ENCODE peak calls at places on chromosomes 7 and 10, in five cellular contexts. S, P, H, R and W are unnamed samples.

GRCh38 chr10:61284222-61284890 is 168.8 kb downstream of the TMEM26 start:
- ATAC-seq in P (no peak), H (peak; percentile 82), R (peak; percentile 23), S (peak; percentile 75), W (peak; percentile 26)

GRCh38 chr7:91128574-91129348 is 135.5 kb upstream of the FZD1 start:
- ATAC-seq in H (no peak), S (no peak), P (no peak), R (no peak), W (no peak)

GRCh38 chr7:133497061-133497460 is 244.2 kb downstream of the EXOC4 start:
- ATAC-seq in S (no peak), H (no peak), R (no peak), P (no peak), W (no peak)

GRCh38 chr10:124560377-124560776 is 98.8 kb downstream of the LHPP start:
- ATAC-seq in R (no peak), H (peak; percentile 50), S (no peak), P (no peak), W (peak; percentile 93)

GRCh38 chr10:65611592-65611991 is 1314.2 kb upstream of the LRRTM3 start:
- ATAC-seq in R (no peak), P (no peak), H (no peak), S (no peak), W (no peak)

GRCh38 chr10:132940791-132941465 is 1.4 kb downstream of the CFAP46 start:
- ATAC-seq in P (peak; percentile 14), H (no peak), S (no peak), R (no peak), W (no peak)

GRCh38 chr10:103147645-103148044 is 45.4 kb downstream of the NT5C2 start:
- ATAC-seq in P (no peak), H (no peak), S (no peak), R (no peak), W (no peak)

GRCh38 chr7:30744075-30744417 is 7.9 kb upstream of the INMT start:
- ATAC-seq in R (no peak), S (no peak), P (no peak), H (no peak), W (no peak)

GRCh38 chr7:47277321-47277781 is 304.6 kb downstream of the TNS3 start:
- ATAC-seq in R (no peak), P (no peak), H (no peak), S (no peak), W (no peak)

GRCh38 chr7:47281161-47281560 is 300.8 kb downstream of the TNS3 start:
- ATAC-seq in R (no peak), P (no peak), S (no peak), H (no peak), W (no peak)

GRCh38 chr7:47273974-47274766 is 307.7 kb downstream of the TNS3 start:
- ATAC-seq in P (no peak), H (no peak), S (no peak), R (peak; percentile 43), W (no peak)

GRCh38 chr7:47280114-47280513 is 301.8 kb downstream of the TNS3 start:
- ATAC-seq in P (no peak), R (no peak), H (no peak), S (no peak), W (no peak)

DNA sequence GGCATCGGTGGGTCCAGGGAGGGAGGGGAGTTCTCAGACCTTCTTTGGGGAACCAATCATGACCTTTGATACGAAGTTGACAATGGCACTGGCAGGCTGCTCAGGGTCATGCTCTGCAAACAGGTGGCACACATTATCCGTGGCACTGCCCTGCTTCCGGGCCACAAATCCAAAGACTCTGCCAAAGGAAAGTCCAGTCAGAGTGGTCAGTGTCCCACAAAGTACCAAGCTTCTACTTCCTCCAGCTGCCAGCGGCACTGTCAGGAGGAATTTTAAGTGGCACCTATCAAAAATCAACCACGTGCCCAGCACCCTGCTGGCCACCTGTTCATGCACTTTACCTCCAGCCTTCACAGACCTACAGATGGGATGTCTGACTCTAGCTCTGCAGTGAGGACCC is 303.9 kb downstream of the TNS3 start:
- ATAC-seq in P (no peak), S (no peak), R (no peak), H (no peak), W (no peak)
- H3K36me3 ChIP-seq in P (no peaks in the 10 kb centered on the region), S (no peaks in the 10 kb centered on the region), R (peaks cover 66% of the 10 kb centered on the region), H (peaks cover 45% of the 10 kb centered on the region), W (peaks cover 78% of the 10 kb centered on the region)

GRCh38 chr7:102875700-102876192 is 37.1 kb upstream of the LRRC17 start:
- ATAC-seq in R (peak; percentile 82), H (peak; percentile 79), P (no peak), S (peak; percentile 82), W (peak; percentile 50)
- TF ChIP-seq EP300 in R (no peak), H (no peak), P (no peak), S (no peak), W (no peak)

GRCh38 chr7:155308330-155309020 is 10.8 kb downstream of the INSIG1 start:
- ATAC-seq in H (no peak), S (no peak), P (no peak), R (no peak), W (no peak)
- H3K36me3 ChIP-seq in H (peaks cover 48% of the 10 kb centered on the region), S (peaks cover 70% of the 10 kb centered on the region), P (peaks cover 41% of the 10 kb centered on the region), R (no peaks in the 10 kb centered on the region), W (peaks cover 76% of the 10 kb centered on the region)

DNA sequence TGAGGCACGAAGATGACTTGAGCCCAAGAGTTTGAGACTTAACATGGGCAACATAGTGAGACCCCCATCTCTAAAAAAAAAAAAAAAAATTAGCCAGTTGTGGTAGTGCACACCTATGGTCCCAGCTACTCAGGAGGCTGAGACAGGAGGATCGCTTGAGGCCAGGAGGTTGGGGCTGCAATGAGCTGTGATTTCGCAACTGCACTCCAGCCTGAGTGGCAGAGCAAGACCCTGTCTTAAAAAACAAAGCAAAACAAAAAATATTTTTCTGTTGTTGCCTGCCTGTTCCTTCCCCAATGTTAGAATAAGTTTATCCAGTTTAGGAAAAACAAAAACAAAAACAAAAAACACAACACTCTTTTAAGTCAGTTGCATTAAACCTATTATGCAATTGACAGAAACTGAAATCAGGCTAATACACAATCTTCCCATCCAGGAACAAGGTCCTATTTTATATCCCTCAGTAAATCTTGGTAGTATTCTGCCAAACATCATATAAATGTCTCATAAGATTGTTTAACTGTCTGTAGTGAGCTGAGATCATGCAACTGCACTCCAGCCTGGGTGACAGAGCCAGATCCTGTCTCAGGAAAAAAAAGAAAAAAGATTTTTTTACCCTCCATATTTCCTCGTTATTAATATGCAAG is 5.0 kb downstream of the PILRA start:
- ATAC-seq in S (no peak), P (no peak), H (no peak), R (no peak), W (no peak)
- TF ChIP-seq EP300 in S (no peak), P (no peak), H (no peak), R (no peak), W (no peak)

DNA sequence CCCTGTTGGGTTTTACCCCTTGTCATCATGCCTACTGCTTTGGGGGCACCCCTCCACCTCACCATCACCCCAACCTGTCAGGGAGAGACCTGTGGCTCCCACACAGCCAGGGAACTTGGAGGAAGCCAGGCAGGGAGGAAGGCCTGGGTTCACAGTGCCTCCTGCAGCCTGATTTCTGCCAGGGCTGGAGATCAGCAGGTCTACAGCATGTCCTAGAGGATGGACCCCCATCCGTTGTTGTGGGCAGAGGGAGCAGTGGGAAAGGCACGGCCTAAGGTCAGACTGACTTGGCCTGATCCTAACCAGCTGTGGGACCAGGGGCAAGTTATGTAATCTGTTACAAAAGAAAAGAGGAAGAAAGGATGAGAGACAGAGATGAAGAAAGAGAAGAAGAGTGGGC is 28.2 kb downstream of the ZCCHC24 start:
- ATAC-seq in R (no peak), P (no peak), H (no peak), S (no peak), W (no peak)
- H3K36me3 ChIP-seq in R (no peaks in the 10 kb centered on the region), P (no peaks in the 10 kb centered on the region), H (no peaks in the 10 kb centered on the region), S (no peaks in the 10 kb centered on the region), W (peaks cover 47% of the 10 kb centered on the region)

GRCh38 chr7:29547465-29547864 is 16.2 kb upstream of the PRR15 start:
- ATAC-seq in P (no peak), H (no peak), S (no peak), R (no peak), W (no peak)
- TF ChIP-seq EP300 in P (no peak), H (no peak), S (no peak), R (no peak), W (no peak)

GRCh38 chr7:99621271-99621670 is 4.5 kb downstream of the ZSCAN25 start:
- ATAC-seq in S (no peak), P (no peak), H (no peak), R (no peak), W (no peak)

GRCh38 chr7:99619571-99620130 is 2.9 kb downstream of the ZSCAN25 start:
- ATAC-seq in P (no peak), H (no peak), R (no peak), S (no peak), W (no peak)

GRCh38 chr7:99616359-99617186 is at the start of gene ZSCAN25:
- ATAC-seq in R (peak; percentile 96), P (peak; percentile 97), H (peak; percentile 99), S (peak; percentile 97), W (peak; percentile 97)

GRCh38 chr7:99617187-99617781 is 538 bp downstream of the ZSCAN25 start:
- ATAC-seq in H (no peak), P (peak; percentile 72), R (no peak), S (peak; percentile 78), W (no peak)

GRCh38 chr7:99618726-99619125 is 2.0 kb downstream of the ZSCAN25 start:
- ATAC-seq in P (no peak), H (no peak), S (no peak), R (no peak), W (no peak)
- H3K36me3 ChIP-seq in P (peaks cover 36% of the 10 kb centered on the region), H (peaks cover 52% of the 10 kb centered on the region), S (peaks cover 56% of the 10 kb centered on the region), R (peaks cover 51% of the 10 kb centered on the region), W (no peaks in the 10 kb centered on the region)